ENCODE peak calls at places on chromosomes 12 and 14, in ten cellular contexts. D is posterior cingulate gyrus; U is iris pigment epithelial cell; N is substantia nigra; C is naive thymus-derived CD8-positive, alpha-beta T cell; I is GM19239; M is NCI-H345; T is ELR; L is fibroblast of mammary gland; Q is skeletal muscle cell. E is an unnamed sample.

GRCh38 chr12:21992823-21993222 is 51.6 kb upstream of the ABCC9 start:
- DNase-seq in Q (no peak), U (no peak), N (no peak), I (peak; percentile 3), L (peak; percentile 15), C (no peak), M (no peak), T (peak; percentile 8), D (no peak), E (peak; percentile 41)

GRCh38 chr14:51873221-51873893 is 12.9 kb downstream of the GNG2 start:
- DNase-seq in M (peak; percentile 21), U (peak; percentile 98), C (no peak), Q (peak; percentile 93), L (peak; percentile 96), T (peak; percentile 88), N (no peak), I (no peak), D (no peak), E (peak; percentile 94)

GRCh38 chr12:1662761-1663439 is 28.0 kb upstream of the ADIPOR2 start:
- DNase-seq in D (no peak), T (no peak), M (no peak), N (no peak), Q (no peak), U (no peak), L (peak; percentile 28), I (no peak), C (no peak), E (peak; percentile 35)

GRCh38 chr12:40622246-40622838 is 69.9 kb upstream of the CNTN1 start:
- DNase-seq in L (peak; percentile 68), Q (peak; percentile 2), C (no peak), M (peak; percentile 60), T (peak; percentile 34), U (peak; percentile 60), D (peak; percentile 66), N (peak; percentile 28), I (peak; percentile 32), E (peak; percentile 41)

GRCh38 chr14:52363969-52364368 is 49.9 kb downstream of the PTGER2 start:
- DNase-seq in L (peak; percentile 70), C (no peak), Q (no peak), M (no peak), N (no peak), I (no peak), T (no peak), U (no peak), D (no peak), E (peak; percentile 53)

GRCh38 chr14:104820669-104821228 is 19.8 kb downstream of the ZBTB42 start:
- DNase-seq in T (no peak), L (peak; percentile 67), D (peak; percentile 51), N (no peak), M (peak; percentile 34), C (no peak), U (peak; percentile 75), I (no peak), Q (no peak), E (peak; percentile 78)

GRCh38 chr12:94873368-94874085 is 130.0 kb downstream of the NDUFA12 start:
- DNase-seq in M (peak; percentile 23), C (no peak), U (peak; percentile 35), D (peak; percentile 32), L (no peak), I (peak; percentile 75), Q (no peak), T (peak; percentile 35), N (no peak), E (peak; percentile 6)

GRCh38 chr12:46372131-46372851 is at the start of gene SLC38A2:
- DNase-seq in D (peak; percentile 99), N (peak; percentile 97), T (peak; percentile 96), Q (peak; percentile 78), U (peak; percentile 95), C (peak; percentile 98), M (peak; percentile 69), I (peak; percentile 65), L (peak; percentile 84), E (peak; percentile 95)

GRCh38 chr12:99670635-99671034 is 23.1 kb downstream of the GARIN6 start:
- DNase-seq in U (peak; percentile 27), D (no peak), Q (no peak), C (no peak), L (peak; percentile 5), I (no peak), N (no peak), T (peak; percentile 37), M (no peak), E (no peak)

GRCh38 chr12:101612162-101612916 is 17.6 kb downstream of the MYBPC1 start:
- DNase-seq in C (no peak), D (no peak), N (no peak), L (no peak), T (no peak), I (no peak), M (no peak), U (peak; percentile 58), Q (no peak), E (no peak)

GRCh38 chr12:53115112-53115890 is 12.0 kb downstream of the SOAT2 start:
- DNase-seq in D (no peak), I (no peak), U (no peak), C (no peak), L (no peak), M (no peak), N (no peak), T (no peak), Q (no peak), E (no peak)

GRCh38 chr14:100165376-100165775 is 5.9 kb upstream of the DEGS2 start:
- DNase-seq in C (no peak), M (no peak), U (no peak), L (no peak), T (no peak), I (no peak), Q (no peak), N (no peak), D (no peak), E (no peak)

GRCh38 chr14:54881761-54882401 is 20.7 kb downstream of the GCH1 start:
- DNase-seq in U (peak; percentile 58), D (no peak), N (no peak), T (peak; percentile 51), M (no peak), C (no peak), I (no peak), Q (no peak), L (peak; percentile 45), E (peak; percentile 64)

GRCh38 chr14:61553730-61554641 is 141.3 kb upstream of the HIF1A start:
- DNase-seq in L (peak; percentile 100), M (no peak), I (no peak), U (peak; percentile 98), D (no peak), C (no peak), T (peak; percentile 96), Q (peak; percentile 98), N (no peak), E (peak; percentile 100)

GRCh38 chr14:89444044-89444443 is 27.0 kb upstream of the FOXN3 start:
- DNase-seq in L (no peak), Q (no peak), C (no peak), U (peak; percentile 63), I (no peak), N (no peak), D (no peak), T (no peak), M (no peak), E (no peak)

GRCh38 chr12:62761658-62762057 is 173.3 kb downstream of the PPM1H start:
- DNase-seq in D (no peak), U (no peak), C (no peak), Q (peak; percentile 82), M (no peak), N (no peak), T (no peak), L (peak; percentile 90), I (no peak), E (no peak)

GRCh38 chr14:61064210-61064609 is 83.2 kb downstream of the SLC38A6 start:
- DNase-seq in N (no peak), U (no peak), D (no peak), L (no peak), C (no peak), M (no peak), I (no peak), T (no peak), Q (no peak), E (no peak)

GRCh38 chr12:59452746-59453145 is 143.1 kb upstream of the SLC16A7 start:
- DNase-seq in C (no peak), Q (no peak), I (no peak), L (peak; percentile 64), T (peak; percentile 42), N (no peak), D (no peak), U (no peak), M (no peak), E (peak; percentile 71)

GRCh38 chr12:93622485-93622884 is 50.0 kb downstream of the SOCS2 start:
- DNase-seq in D (no peak), C (no peak), Q (peak; percentile 57), I (no peak), U (peak; percentile 39), N (no peak), T (peak; percentile 20), L (peak; percentile 84), M (no peak), E (peak; percentile 90)

GRCh38 chr12:102052192-102053061 is 9.4 kb downstream of the WASHC3 start:
- DNase-seq in T (no peak), I (no peak), C (no peak), D (no peak), Q (no peak), M (no peak), U (no peak), N (no peak), L (no peak), E (no peak)

GRCh38 chr12:122834921-122835692 is at the start of gene HIP1R:
- DNase-seq in Q (no peak), L (no peak), U (no peak), M (peak; percentile 83), I (peak; percentile 71), C (peak; percentile 63), D (peak; percentile 74), T (peak; percentile 45), N (peak; percentile 44), E (peak; percentile 33)

GRCh38 chr12:124470806-124471205 is 96.6 kb downstream of the NCOR2 start:
- DNase-seq in C (no peak), D (no peak), I (no peak), T (no peak), L (no peak), M (no peak), N (no peak), U (no peak), Q (no peak), E (no peak)

GRCh38 chr14:34179723-34180122 is 228.8 kb upstream of the EGLN3 start:
- DNase-seq in L (no peak), C (no peak), U (no peak), N (no peak), D (no peak), T (no peak), I (no peak), M (peak; percentile 81), Q (no peak), E (no peak)

GRCh38 chr12:62621239-62621638 is 154.6 kb downstream of the MON2 start:
- DNase-seq in C (no peak), L (no peak), I (no peak), Q (no peak), N (no peak), M (peak; percentile 92), D (no peak), U (no peak), T (no peak), E (no peak)

GRCh38 chr12:233615-233968 is 19.6 kb upstream of the SLC6A12 start:
- DNase-seq in U (no peak), M (no peak), L (no peak), C (no peak), D (no peak), N (no peak), Q (no peak), I (no peak), T (no peak), E (no peak)

GRCh38 chr14:65414961-65415589 is 2.5 kb downstream of the FUT8 start:
- DNase-seq in M (peak; percentile 14), N (no peak), Q (no peak), T (peak; percentile 70), I (no peak), U (peak; percentile 48), D (no peak), L (peak; percentile 65), C (peak; percentile 4), E (peak; percentile 56)

GRCh38 chr14:22052795-22053194 is 379.2 kb upstream of the OR4E1 start:
- DNase-seq in L (no peak), M (no peak), N (no peak), D (no peak), I (no peak), C (peak; percentile 3), T (no peak), Q (no peak), U (no peak), E (no peak)

GRCh38 chr12:122076743-122077495 is 1.6 kb upstream of the MLXIP start:
- DNase-seq in Q (no peak), N (no peak), M (no peak), U (no peak), D (no peak), L (no peak), T (no peak), C (no peak), I (no peak), E (no peak)

E was measured in EH.